ENCODE peak calls at places on chromosomes 12 and 14, in five cellular contexts. One of them, this sample, is unnamed.
A peak's percentile ranks its signal among the peaks of the same experiment; 100 is the strongest.

GRCh38 chr12:7374423-7375144 is 69.4 kb downstream of the CD163L1 start:
- DNase-seq in CD4-positive, alpha-beta T cell: no peak
- DNase-seq in uterus: no peak
- DNase-seq in testis: peak; percentile 19
- DNase-seq in PC-9: peak; percentile 60
- DNase-seq in this sample: peak; percentile 92

GRCh38 chr12:1576410-1577240 is 17.8 kb downstream of the FBXL14 start:
- DNase-seq in CD4-positive, alpha-beta T cell: no peak
- DNase-seq in uterus: peak; percentile 86
- DNase-seq in testis: peak; percentile 79
- DNase-seq in PC-9: no peak
- DNase-seq in this sample: peak; percentile 64

GRCh38 chr12:78035913-78036658 is 205.4 kb downstream of the NAV3 start:
- DNase-seq in CD4-positive, alpha-beta T cell: no peak
- DNase-seq in uterus: peak; percentile 16
- DNase-seq in testis: peak; percentile 18
- DNase-seq in PC-9: no peak
- DNase-seq in this sample: peak; percentile 55

GRCh38 chr12:105335856-105336255 is 5.4 kb downstream of the C12orf75 start:
- DNase-seq in CD4-positive, alpha-beta T cell: no peak
- DNase-seq in uterus: no peak
- DNase-seq in testis: no peak
- DNase-seq in PC-9: no peak
- DNase-seq in this sample: no peak

GRCh38 chr12:76542908-76543307 is 16.7 kb downstream of the OSBPL8 start:
- DNase-seq in CD4-positive, alpha-beta T cell: no peak
- DNase-seq in uterus: no peak
- DNase-seq in testis: no peak
- DNase-seq in PC-9: no peak
- DNase-seq in this sample: no peak

GRCh38 chr12:122412851-122413433 is 9.5 kb downstream of the CLIP1 start:
- DNase-seq in CD4-positive, alpha-beta T cell: no peak
- DNase-seq in uterus: no peak
- DNase-seq in testis: no peak
- DNase-seq in PC-9: no peak
- DNase-seq in this sample: no peak

GRCh38 chr14:92688434-92689375 is 59.7 kb downstream of the LGMN start:
- DNase-seq in CD4-positive, alpha-beta T cell: no peak
- DNase-seq in uterus: no peak
- DNase-seq in testis: no peak
- DNase-seq in PC-9: no peak
- DNase-seq in this sample: no peak

GRCh38 chr14:69547701-69548348 is 26.8 kb downstream of the CCDC177 start:
- DNase-seq in CD4-positive, alpha-beta T cell: no peak
- DNase-seq in uterus: no peak
- DNase-seq in testis: peak; percentile 37
- DNase-seq in PC-9: no peak
- DNase-seq in this sample: peak; percentile 94

GRCh38 chr12:17666641-17667324 is 423.2 kb downstream of the RERGL start:
- DNase-seq in CD4-positive, alpha-beta T cell: no peak
- DNase-seq in uterus: no peak
- DNase-seq in testis: no peak
- DNase-seq in PC-9: no peak
- DNase-seq in this sample: no peak

GRCh38 chr12:2691340-2692111 is 103.2 kb upstream of the FKBP4 start:
- DNase-seq in CD4-positive, alpha-beta T cell: no peak
- DNase-seq in uterus: no peak
- DNase-seq in testis: no peak
- DNase-seq in PC-9: no peak
- DNase-seq in this sample: peak; percentile 89

GRCh38 chr14:103748539-103748867 is 32.9 kb downstream of the ZFYVE21 start:
- DNase-seq in CD4-positive, alpha-beta T cell: peak; percentile 41
- DNase-seq in uterus: no peak
- DNase-seq in testis: no peak
- DNase-seq in PC-9: no peak
- DNase-seq in this sample: no peak

GRCh38 chr12:10214131-10214876 is 1.6 kb downstream of the GABARAPL1 start:
- DNase-seq in CD4-positive, alpha-beta T cell: no peak
- DNase-seq in uterus: no peak
- DNase-seq in testis: no peak
- DNase-seq in PC-9: peak; percentile 13
- DNase-seq in this sample: no peak

GRCh38 chr12:44546037-44546436 is 330.1 kb downstream of the NELL2 start:
- DNase-seq in CD4-positive, alpha-beta T cell: no peak
- DNase-seq in uterus: no peak
- DNase-seq in testis: no peak
- DNase-seq in PC-9: no peak
- DNase-seq in this sample: no peak

GRCh38 chr12:42090899-42091298 is 53.8 kb downstream of the GXYLT1 start:
- DNase-seq in CD4-positive, alpha-beta T cell: no peak
- DNase-seq in uterus: no peak
- DNase-seq in testis: no peak
- DNase-seq in PC-9: no peak
- DNase-seq in this sample: no peak

GRCh38 chr14:64707661-64708060 is 3.4 kb downstream of the PLEKHG3 start:
- DNase-seq in CD4-positive, alpha-beta T cell: no peak
- DNase-seq in uterus: no peak
- DNase-seq in testis: no peak
- DNase-seq in PC-9: no peak
- DNase-seq in this sample: peak; percentile 53

GRCh38 chr14:91369628-91370445 is 47.8 kb downstream of the CCDC88C start:
- DNase-seq in CD4-positive, alpha-beta T cell: no peak
- DNase-seq in uterus: no peak
- DNase-seq in testis: no peak
- DNase-seq in PC-9: no peak
- DNase-seq in this sample: no peak

GRCh38 chr14:47857646-47858045 is 182.2 kb upstream of the MDGA2 start:
- DNase-seq in CD4-positive, alpha-beta T cell: no peak
- DNase-seq in uterus: no peak
- DNase-seq in testis: no peak
- DNase-seq in PC-9: no peak
- DNase-seq in this sample: no peak

GRCh38 chr14:38138581-38139138 is 69.0 kb upstream of the SSTR1 start:
- DNase-seq in CD4-positive, alpha-beta T cell: no peak
- DNase-seq in uterus: no peak
- DNase-seq in testis: no peak
- DNase-seq in PC-9: peak; percentile 16
- DNase-seq in this sample: no peak

GRCh38 chr12:31444801-31445200 is 118.9 kb upstream of the SINHCAF start:
- DNase-seq in CD4-positive, alpha-beta T cell: no peak
- DNase-seq in uterus: no peak
- DNase-seq in testis: no peak
- DNase-seq in PC-9: no peak
- DNase-seq in this sample: no peak

GRCh38 chr14:104247336-104248202 is 109.2 kb downstream of the KIF26A start:
- DNase-seq in CD4-positive, alpha-beta T cell: no peak
- DNase-seq in uterus: peak; percentile 7
- DNase-seq in testis: no peak
- DNase-seq in PC-9: no peak
- DNase-seq in this sample: no peak

GRCh38 chr14:105167303-105168092 is 1.1 kb downstream of the JAG2 start:
- DNase-seq in CD4-positive, alpha-beta T cell: no peak
- DNase-seq in uterus: no peak
- DNase-seq in testis: no peak
- DNase-seq in PC-9: no peak
- DNase-seq in this sample: peak; percentile 73

GRCh38 chr14:66853311-66853710 is 335.9 kb upstream of the GARIN2 start:
- DNase-seq in CD4-positive, alpha-beta T cell: no peak
- DNase-seq in uterus: no peak
- DNase-seq in testis: no peak
- DNase-seq in PC-9: no peak
- DNase-seq in this sample: no peak

GRCh38 chr12:21910642-21911041 is 30.6 kb downstream of the ABCC9 start:
- DNase-seq in CD4-positive, alpha-beta T cell: no peak
- DNase-seq in uterus: no peak
- DNase-seq in testis: no peak
- DNase-seq in PC-9: no peak
- DNase-seq in this sample: no peak

GRCh38 chr14:22113401-22113800 is 439.8 kb upstream of the OR4E1 start:
- DNase-seq in CD4-positive, alpha-beta T cell: no peak
- DNase-seq in uterus: no peak
- DNase-seq in testis: no peak
- DNase-seq in PC-9: no peak
- DNase-seq in this sample: peak; percentile 59

GRCh38 chr14:22107734-22108133 is 434.1 kb upstream of the OR4E1 start:
- DNase-seq in CD4-positive, alpha-beta T cell: no peak
- DNase-seq in uterus: no peak
- DNase-seq in testis: no peak
- DNase-seq in PC-9: no peak
- DNase-seq in this sample: no peak

GRCh38 chr14:22106700-22107697 is 433.4 kb upstream of the OR4E1 start:
- DNase-seq in CD4-positive, alpha-beta T cell: no peak
- DNase-seq in uterus: no peak
- DNase-seq in testis: no peak
- DNase-seq in PC-9: no peak
- DNase-seq in this sample: no peak

GRCh38 chr14:22112004-22112403 is 438.4 kb upstream of the OR4E1 start:
- DNase-seq in CD4-positive, alpha-beta T cell: peak; percentile 43
- DNase-seq in uterus: no peak
- DNase-seq in testis: peak; percentile 47
- DNase-seq in PC-9: peak; percentile 11
- DNase-seq in this sample: peak; percentile 71
- TF ChIP-seq CTCF in CD4-positive, alpha-beta T cell: peak; percentile 32
- TF ChIP-seq CTCF in uterus: no peak
- TF ChIP-seq CTCF in testis: peak; percentile 49
- TF ChIP-seq CTCF in PC-9: peak; percentile 63
- TF ChIP-seq CTCF in this sample: peak; percentile 82

GRCh38 chr14:88937706-88938105 is 113.3 kb downstream of the TTC8 start:
- DNase-seq in CD4-positive, alpha-beta T cell: no peak
- DNase-seq in uterus: no peak
- DNase-seq in testis: no peak
- DNase-seq in PC-9: no peak
- DNase-seq in this sample: no peak

GRCh38 chr14:88929656-88930436 is 105.4 kb downstream of the TTC8 start:
- DNase-seq in CD4-positive, alpha-beta T cell: no peak
- DNase-seq in uterus: no peak
- DNase-seq in testis: no peak
- DNase-seq in PC-9: no peak
- DNase-seq in this sample: peak; percentile 63

GRCh38 chr14:88935083-88935482 is 110.6 kb downstream of the TTC8 start:
- DNase-seq in CD4-positive, alpha-beta T cell: no peak
- DNase-seq in uterus: no peak
- DNase-seq in testis: no peak
- DNase-seq in PC-9: no peak
- DNase-seq in this sample: no peak

GRCh38 chr14:88934231-88934898 is 109.9 kb downstream of the TTC8 start:
- DNase-seq in CD4-positive, alpha-beta T cell: no peak
- DNase-seq in uterus: no peak
- DNase-seq in testis: no peak
- DNase-seq in PC-9: no peak
- DNase-seq in this sample: no peak

GRCh38 chr14:88933203-88933602 is 108.8 kb downstream of the TTC8 start:
- DNase-seq in CD4-positive, alpha-beta T cell: no peak
- DNase-seq in uterus: no peak
- DNase-seq in testis: no peak
- DNase-seq in PC-9: no peak
- DNase-seq in this sample: no peak
- H3K27ac ChIP-seq in CD4-positive, alpha-beta T cell: no peak overlapping the region
- H3K27ac ChIP-seq in uterus: no peak overlapping the region
- H3K27ac ChIP-seq in testis: no peak overlapping the region
- H3K27ac ChIP-seq in PC-9: no peak overlapping the region
- H3K27ac ChIP-seq in this sample: no peak overlapping the region

DNA sequence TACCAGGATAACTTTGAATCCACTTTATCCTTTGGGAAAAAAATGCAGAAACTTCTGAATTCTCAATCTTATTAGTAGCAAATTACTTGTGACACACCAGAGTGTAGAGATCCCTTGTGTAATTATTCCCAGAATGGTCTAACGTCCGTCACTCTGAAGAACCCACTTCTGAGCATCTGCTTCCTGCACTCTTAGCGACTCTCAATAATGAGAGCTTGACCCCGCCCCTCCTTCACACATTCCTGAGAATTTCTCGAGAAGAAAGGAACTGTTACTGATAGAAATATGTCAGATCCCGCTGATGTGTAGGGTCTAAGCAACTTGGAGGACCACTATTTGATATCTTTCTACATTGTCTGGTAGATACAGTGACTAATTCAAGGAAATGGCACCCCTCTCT is 218.3 kb upstream of the PDZRN4 start:
- DNase-seq in CD4-positive, alpha-beta T cell: no peak
- DNase-seq in uterus: no peak
- DNase-seq in testis: no peak
- DNase-seq in PC-9: no peak
- DNase-seq in this sample: peak; percentile 57
- H3K9me3 ChIP-seq in CD4-positive, alpha-beta T cell: no peaks in the 10 kb centered on the region
- H3K9me3 ChIP-seq in uterus: no peaks in the 10 kb centered on the region
- H3K9me3 ChIP-seq in testis: no peaks in the 10 kb centered on the region
- H3K9me3 ChIP-seq in PC-9: no peaks in the 10 kb centered on the region
- H3K9me3 ChIP-seq in this sample: no peaks in the 10 kb centered on the region

DNA sequence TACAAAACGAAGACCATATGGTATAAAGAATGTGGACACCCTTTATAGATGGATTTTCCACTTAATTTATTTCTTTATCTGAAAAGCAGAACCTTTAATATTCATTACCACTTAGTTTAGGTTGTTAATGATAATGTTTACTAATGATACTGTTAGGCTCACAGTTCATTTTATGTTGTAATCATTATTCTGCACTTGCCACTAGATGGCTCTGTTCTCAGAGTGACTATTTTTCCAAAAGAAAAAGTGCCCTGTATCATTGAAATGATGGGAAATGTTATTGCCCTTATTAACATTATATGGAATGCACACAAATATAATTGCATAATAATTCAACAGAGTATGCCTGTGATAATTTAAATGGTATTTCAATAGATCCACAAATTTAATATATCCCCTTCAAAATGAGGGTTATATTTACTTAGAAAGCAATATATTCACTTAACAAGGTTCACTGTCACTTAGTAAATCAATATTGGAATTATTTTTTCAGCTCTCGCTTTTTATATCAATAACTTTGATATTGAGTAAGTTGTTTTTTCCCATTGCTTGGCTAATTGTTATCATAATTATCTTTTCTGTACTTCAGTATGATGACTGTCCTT is 95.7 kb downstream of the PDE3A start:
- DNase-seq in CD4-positive, alpha-beta T cell: no peak
- DNase-seq in uterus: no peak
- DNase-seq in testis: no peak
- DNase-seq in PC-9: no peak
- DNase-seq in this sample: no peak
- TF ChIP-seq CTCF in CD4-positive, alpha-beta T cell: peak; percentile 59
- TF ChIP-seq CTCF in uterus: peak; percentile 48
- TF ChIP-seq CTCF in testis: peak; percentile 64
- TF ChIP-seq CTCF in PC-9: peak; percentile 68
- TF ChIP-seq CTCF in this sample: peak; percentile 99

GRCh38 chr12:98162906-98163678 is 352.3 kb upstream of the TMPO start:
- DNase-seq in CD4-positive, alpha-beta T cell: no peak
- DNase-seq in uterus: no peak
- DNase-seq in testis: no peak
- DNase-seq in PC-9: no peak
- DNase-seq in this sample: peak; percentile 53
- H3K27ac ChIP-seq in CD4-positive, alpha-beta T cell: no peak overlapping the region
- H3K27ac ChIP-seq in uterus: no peak overlapping the region
- H3K27ac ChIP-seq in testis: no peak overlapping the region
- H3K27ac ChIP-seq in PC-9: no peak overlapping the region
- H3K27ac ChIP-seq in this sample: no peak overlapping the region

This sample was measured in endodermal cell.